ENCODE peak calls at places on chromosomes 3 and 15, in four cellular contexts. S, N, Q and D are unnamed samples.

GRCh38 chr15:63054281-63054683 is 11.7 kb downstream of the TPM1 start:
- DNase-seq in N (peak), S (no peak), Q (no peak), D (no peak)

GRCh38 chr3:39705351-39705900 is 104.0 kb upstream of the MYRIP start:
- DNase-seq in N (no peak), Q (no peak), S (no peak), D (no peak)

GRCh38 chr15:88645171-88646087 is 6.6 kb downstream of the ISG20 start:
- DNase-seq in N (no peak), S (no peak), Q (peak), D (no peak)

GRCh38 chr15:34514251-34514760 is 69.1 kb downstream of the GOLGA8B start:
- DNase-seq in Q (peak), S (no peak), N (no peak), D (no peak)

GRCh38 chr3:152879130-152879789 is 44.3 kb downstream of the P2RY1 start:
- DNase-seq in Q (no peak), N (no peak), S (no peak), D (no peak)

GRCh38 chr15:96332854-96333193 is 2.3 kb downstream of the NR2F2 start:
- DNase-seq in Q (no peak), N (no peak), S (no peak), D (peak)

GRCh38 chr3:24550588-24550987 is 55.9 kb upstream of the THRB start:
- DNase-seq in Q (no peak), S (no peak), N (no peak), D (no peak)

GRCh38 chr3:14550651-14551611 is 10.8 kb upstream of the GRIP2 start:
- DNase-seq in S (no peak), Q (no peak), N (no peak), D (no peak)

GRCh38 chr15:57019496-57020160 is 101.2 kb downstream of the TCF12 start:
- DNase-seq in N (no peak), Q (no peak), S (no peak), D (no peak)

GRCh38 chr3:57079221-57079831 is 18.9 kb downstream of the SPATA12 start:
- DNase-seq in S (peak), Q (peak), N (peak), D (peak)

GRCh38 chr3:7640787-7641186 is 779.9 kb downstream of the GRM7 start:
- DNase-seq in Q (no peak), S (no peak), N (peak), D (no peak)

GRCh38 chr3:164096352-164096751 is 981.9 kb downstream of the SI start:
- DNase-seq in Q (no peak), S (no peak), N (no peak), D (no peak)

GRCh38 chr3:66344391-66344811 is 123.6 kb downstream of the SLC25A26 start:
- DNase-seq in S (no peak), N (no peak), Q (no peak), D (no peak)

GRCh38 chr15:72423256-72423655 is 25.2 kb downstream of the TMEM202 start:
- DNase-seq in N (no peak), Q (no peak), S (no peak), D (no peak)

GRCh38 chr3:132038198-132038825 is 3.5 kb upstream of the CPNE4 start:
- DNase-seq in Q (no peak), N (peak), S (no peak), D (peak)

GRCh38 chr3:32249184-32249782 is 10.8 kb downstream of the CMTM8 start:
- DNase-seq in S (no peak), Q (no peak), N (peak), D (peak)